ENCODE peak calls at places on chromosomes 3 and 15, in ten cellular contexts. One of them, this sample, is unnamed.
A peak's percentile ranks its signal among the peaks of the same experiment; 100 is the strongest.

GRCh38 chr15:80595391-80595790 is 99.7 kb upstream of the ABHD17C start:
- DNase-seq in WTC11: no peak
- DNase-seq in psoas muscle: no peak
- DNase-seq in colonic mucosa: no peak
- DNase-seq in ovary: no peak
- DNase-seq in suprapubic skin: no peak
- DNase-seq in fibroblast of the aortic adventitia: peak; percentile 44
- DNase-seq in PC-3: peak; percentile 39
- DNase-seq in Peyer's patch: no peak
- DNase-seq in GM10248: no peak
- DNase-seq in this sample: no peak

GRCh38 chr15:48406911-48407310 is 75.7 kb downstream of the DUT start:
- DNase-seq in ovary: no peak
- DNase-seq in fibroblast of the aortic adventitia: no peak
- DNase-seq in WTC11: peak; percentile 28
- DNase-seq in suprapubic skin: no peak
- DNase-seq in colonic mucosa: no peak
- DNase-seq in PC-3: no peak
- DNase-seq in Peyer's patch: no peak
- DNase-seq in psoas muscle: no peak
- DNase-seq in GM10248: no peak
- DNase-seq in this sample: no peak

GRCh38 chr15:29134641-29135071 is 135.0 kb downstream of the NSMCE3 start:
- DNase-seq in psoas muscle: no peak
- DNase-seq in fibroblast of the aortic adventitia: no peak
- DNase-seq in suprapubic skin: no peak
- DNase-seq in WTC11: no peak
- DNase-seq in ovary: no peak
- DNase-seq in Peyer's patch: no peak
- DNase-seq in PC-3: no peak
- DNase-seq in colonic mucosa: no peak
- DNase-seq in GM10248: no peak
- DNase-seq in this sample: no peak

GRCh38 chr3:127077068-127077467 is 94.2 kb downstream of the PLXNA1 start:
- DNase-seq in PC-3: no peak
- DNase-seq in ovary: no peak
- DNase-seq in GM10248: no peak
- DNase-seq in fibroblast of the aortic adventitia: no peak
- DNase-seq in colonic mucosa: no peak
- DNase-seq in psoas muscle: no peak
- DNase-seq in suprapubic skin: peak; percentile 52
- DNase-seq in WTC11: no peak
- DNase-seq in Peyer's patch: no peak
- DNase-seq in this sample: no peak

GRCh38 chr15:35168464-35168863 is 83.4 kb upstream of the NANOGP8 start:
- DNase-seq in colonic mucosa: no peak
- DNase-seq in PC-3: peak; percentile 83
- DNase-seq in WTC11: no peak
- DNase-seq in Peyer's patch: no peak
- DNase-seq in GM10248: no peak
- DNase-seq in psoas muscle: no peak
- DNase-seq in ovary: no peak
- DNase-seq in fibroblast of the aortic adventitia: peak; percentile 28
- DNase-seq in suprapubic skin: no peak
- DNase-seq in this sample: no peak

GRCh38 chr3:24493951-24494615 is 567 bp downstream of the THRB start:
- DNase-seq in PC-3: peak; percentile 60
- DNase-seq in GM10248: no peak
- DNase-seq in suprapubic skin: peak; percentile 92
- DNase-seq in psoas muscle: peak; percentile 86
- DNase-seq in colonic mucosa: peak; percentile 73
- DNase-seq in fibroblast of the aortic adventitia: peak; percentile 4
- DNase-seq in WTC11: peak; percentile 52
- DNase-seq in Peyer's patch: peak; percentile 70
- DNase-seq in ovary: peak; percentile 46
- DNase-seq in this sample: no peak

GRCh38 chr15:39852237-39852636 is 67.8 kb downstream of the GPR176 start:
- DNase-seq in colonic mucosa: no peak
- DNase-seq in PC-3: no peak
- DNase-seq in ovary: no peak
- DNase-seq in GM10248: no peak
- DNase-seq in suprapubic skin: no peak
- DNase-seq in fibroblast of the aortic adventitia: peak; percentile 96
- DNase-seq in Peyer's patch: no peak
- DNase-seq in psoas muscle: no peak
- DNase-seq in WTC11: no peak
- DNase-seq in this sample: peak; percentile 81

GRCh38 chr3:57279685-57280084 is 12.8 kb downstream of the ASB14 start:
- DNase-seq in Peyer's patch: no peak
- DNase-seq in WTC11: no peak
- DNase-seq in PC-3: no peak
- DNase-seq in fibroblast of the aortic adventitia: no peak
- DNase-seq in GM10248: no peak
- DNase-seq in suprapubic skin: no peak
- DNase-seq in psoas muscle: no peak
- DNase-seq in ovary: no peak
- DNase-seq in colonic mucosa: no peak
- DNase-seq in this sample: no peak

GRCh38 chr15:93270937-93271472 is 182.0 kb upstream of the RGMA start:
- DNase-seq in ovary: no peak
- DNase-seq in colonic mucosa: no peak
- DNase-seq in WTC11: no peak
- DNase-seq in Peyer's patch: no peak
- DNase-seq in fibroblast of the aortic adventitia: no peak
- DNase-seq in GM10248: no peak
- DNase-seq in PC-3: no peak
- DNase-seq in psoas muscle: no peak
- DNase-seq in suprapubic skin: no peak
- DNase-seq in this sample: no peak

GRCh38 chr3:4656059-4656458 is 162.9 kb downstream of the ITPR1 start:
- DNase-seq in fibroblast of the aortic adventitia: peak; percentile 75
- DNase-seq in PC-3: peak; percentile 83
- DNase-seq in psoas muscle: peak; percentile 43
- DNase-seq in colonic mucosa: peak; percentile 43
- DNase-seq in suprapubic skin: no peak
- DNase-seq in ovary: peak; percentile 51
- DNase-seq in GM10248: no peak
- DNase-seq in Peyer's patch: peak; percentile 59
- DNase-seq in WTC11: peak; percentile 76
- DNase-seq in this sample: peak; percentile 40

GRCh38 chr3:37221407-37221806 is 47.0 kb upstream of the LRRFIP2 start:
- DNase-seq in WTC11: no peak
- DNase-seq in colonic mucosa: no peak
- DNase-seq in PC-3: peak; percentile 98
- DNase-seq in GM10248: no peak
- DNase-seq in fibroblast of the aortic adventitia: peak; percentile 73
- DNase-seq in psoas muscle: no peak
- DNase-seq in ovary: no peak
- DNase-seq in Peyer's patch: no peak
- DNase-seq in suprapubic skin: no peak
- DNase-seq in this sample: no peak

GRCh38 chr15:33153548-33153947 is 41.0 kb downstream of the FMN1 start:
- DNase-seq in PC-3: no peak
- DNase-seq in fibroblast of the aortic adventitia: no peak
- DNase-seq in suprapubic skin: no peak
- DNase-seq in GM10248: no peak
- DNase-seq in colonic mucosa: no peak
- DNase-seq in Peyer's patch: no peak
- DNase-seq in psoas muscle: no peak
- DNase-seq in ovary: no peak
- DNase-seq in WTC11: no peak
- DNase-seq in this sample: no peak
- TF ChIP-seq CTCF in PC-3: no peak
- TF ChIP-seq CTCF in fibroblast of the aortic adventitia: no peak
- TF ChIP-seq CTCF in suprapubic skin: no peak
- TF ChIP-seq CTCF in GM10248: no peak
- TF ChIP-seq CTCF in colonic mucosa: no peak
- TF ChIP-seq CTCF in Peyer's patch: no peak
- TF ChIP-seq CTCF in psoas muscle: no peak
- TF ChIP-seq CTCF in ovary: no peak
- TF ChIP-seq CTCF in WTC11: no peak
- TF ChIP-seq CTCF in this sample: no peak

GRCh38 chr15:57792729-57793449 is 86.4 kb downstream of the POLR2M start:
- DNase-seq in ovary: no peak
- DNase-seq in WTC11: no peak
- DNase-seq in suprapubic skin: no peak
- DNase-seq in PC-3: peak; percentile 61
- DNase-seq in fibroblast of the aortic adventitia: no peak
- DNase-seq in psoas muscle: no peak
- DNase-seq in GM10248: no peak
- DNase-seq in colonic mucosa: peak; percentile 61
- DNase-seq in Peyer's patch: peak; percentile 73
- DNase-seq in this sample: no peak

GRCh38 chr15:57784081-57784488 is 77.6 kb downstream of the POLR2M start:
- DNase-seq in suprapubic skin: no peak
- DNase-seq in Peyer's patch: no peak
- DNase-seq in fibroblast of the aortic adventitia: peak; percentile 56
- DNase-seq in GM10248: no peak
- DNase-seq in psoas muscle: peak; percentile 21
- DNase-seq in colonic mucosa: no peak
- DNase-seq in WTC11: no peak
- DNase-seq in ovary: no peak
- DNase-seq in PC-3: no peak
- DNase-seq in this sample: peak; percentile 31

GRCh38 chr15:57785039-57785438 is 78.5 kb downstream of the POLR2M start:
- DNase-seq in suprapubic skin: no peak
- DNase-seq in PC-3: no peak
- DNase-seq in GM10248: no peak
- DNase-seq in ovary: no peak
- DNase-seq in colonic mucosa: no peak
- DNase-seq in fibroblast of the aortic adventitia: no peak
- DNase-seq in WTC11: no peak
- DNase-seq in Peyer's patch: no peak
- DNase-seq in psoas muscle: no peak
- DNase-seq in this sample: no peak

GRCh38 chr15:57785959-57786358 is 79.4 kb downstream of the POLR2M start:
- DNase-seq in psoas muscle: no peak
- DNase-seq in GM10248: no peak
- DNase-seq in suprapubic skin: no peak
- DNase-seq in Peyer's patch: no peak
- DNase-seq in fibroblast of the aortic adventitia: no peak
- DNase-seq in PC-3: no peak
- DNase-seq in ovary: no peak
- DNase-seq in colonic mucosa: no peak
- DNase-seq in WTC11: no peak
- DNase-seq in this sample: no peak

GRCh38 chr15:57789225-57789624 is 82.7 kb downstream of the POLR2M start:
- DNase-seq in WTC11: no peak
- DNase-seq in ovary: no peak
- DNase-seq in colonic mucosa: no peak
- DNase-seq in PC-3: no peak
- DNase-seq in psoas muscle: no peak
- DNase-seq in fibroblast of the aortic adventitia: peak; percentile 40
- DNase-seq in suprapubic skin: no peak
- DNase-seq in GM10248: no peak
- DNase-seq in Peyer's patch: no peak
- DNase-seq in this sample: no peak
- TF ChIP-seq CTCF in WTC11: no peak
- TF ChIP-seq CTCF in ovary: no peak
- TF ChIP-seq CTCF in colonic mucosa: no peak
- TF ChIP-seq CTCF in PC-3: no peak
- TF ChIP-seq CTCF in psoas muscle: no peak
- TF ChIP-seq CTCF in fibroblast of the aortic adventitia: no peak
- TF ChIP-seq CTCF in suprapubic skin: no peak
- TF ChIP-seq CTCF in GM10248: no peak
- TF ChIP-seq CTCF in Peyer's patch: no peak
- TF ChIP-seq CTCF in this sample: no peak

DNA sequence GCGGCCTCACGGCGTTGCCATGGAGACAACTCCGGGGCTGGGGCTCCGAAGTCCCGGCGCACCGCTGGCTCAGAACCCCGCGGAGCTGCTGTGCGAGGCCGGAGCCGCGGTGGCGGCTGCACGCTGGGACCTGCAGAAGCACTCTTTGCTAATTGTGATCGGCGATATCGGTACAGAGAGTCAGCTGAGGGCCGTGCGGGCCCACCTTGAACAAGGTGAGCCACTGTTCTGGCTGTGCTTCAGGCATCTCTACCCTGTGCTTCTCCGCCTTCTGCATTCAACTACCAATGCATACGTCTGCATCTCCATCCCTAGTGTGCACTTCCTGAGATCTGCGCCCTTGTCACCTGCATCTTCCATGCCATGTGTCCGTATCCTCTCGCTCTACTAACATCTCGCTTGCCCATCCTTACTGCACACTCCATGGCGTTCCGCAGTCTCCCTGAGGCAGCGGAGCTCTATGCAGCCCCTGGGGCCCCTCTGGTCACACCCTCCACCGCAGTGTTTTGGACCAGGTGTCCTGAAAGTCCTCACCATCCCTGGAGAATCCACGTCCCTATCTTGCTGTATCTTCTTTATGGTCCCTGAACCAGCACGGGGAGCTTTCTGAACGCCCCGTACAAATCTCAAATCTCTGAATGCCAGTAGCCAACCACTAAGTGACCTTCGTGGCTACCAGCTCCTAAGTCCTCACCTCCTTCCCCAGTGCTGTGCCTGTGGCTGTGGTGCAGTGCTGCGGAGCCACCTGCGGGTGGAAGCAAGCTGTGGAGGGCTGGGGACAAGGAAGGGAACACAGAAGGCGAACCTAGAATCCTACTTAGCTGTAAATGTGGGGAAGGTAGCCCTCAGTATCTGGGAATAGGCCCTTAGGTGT is 6.2 kb upstream of the MAP1A start:
- DNase-seq in PC-3: peak; percentile 46
- DNase-seq in ovary: no peak
- DNase-seq in WTC11: peak; percentile 43
- DNase-seq in Peyer's patch: no peak
- DNase-seq in fibroblast of the aortic adventitia: peak; percentile 21
- DNase-seq in suprapubic skin: no peak
- DNase-seq in psoas muscle: no peak
- DNase-seq in colonic mucosa: peak; percentile 39
- DNase-seq in GM10248: no peak
- DNase-seq in this sample: no peak
- TF ChIP-seq CTCF in PC-3: peak; percentile 50
- TF ChIP-seq CTCF in ovary: no peak
- TF ChIP-seq CTCF in WTC11: no peak
- TF ChIP-seq CTCF in Peyer's patch: no peak
- TF ChIP-seq CTCF in fibroblast of the aortic adventitia: peak; percentile 44
- TF ChIP-seq CTCF in suprapubic skin: no peak
- TF ChIP-seq CTCF in psoas muscle: no peak
- TF ChIP-seq CTCF in colonic mucosa: no peak
- TF ChIP-seq CTCF in GM10248: peak; percentile 22
- TF ChIP-seq CTCF in this sample: peak; percentile 24

GRCh38 chr3:104206925-104207324 is 1159.8 kb upstream of the ALCAM start:
- DNase-seq in fibroblast of the aortic adventitia: no peak
- DNase-seq in ovary: no peak
- DNase-seq in WTC11: no peak
- DNase-seq in colonic mucosa: no peak
- DNase-seq in GM10248: no peak
- DNase-seq in Peyer's patch: no peak
- DNase-seq in psoas muscle: no peak
- DNase-seq in suprapubic skin: no peak
- DNase-seq in PC-3: peak; percentile 90
- DNase-seq in this sample: no peak
- TF ChIP-seq CTCF in fibroblast of the aortic adventitia: no peak
- TF ChIP-seq CTCF in ovary: no peak
- TF ChIP-seq CTCF in WTC11: no peak
- TF ChIP-seq CTCF in colonic mucosa: no peak
- TF ChIP-seq CTCF in GM10248: no peak
- TF ChIP-seq CTCF in Peyer's patch: no peak
- TF ChIP-seq CTCF in psoas muscle: no peak
- TF ChIP-seq CTCF in suprapubic skin: no peak
- TF ChIP-seq CTCF in PC-3: no peak
- TF ChIP-seq CTCF in this sample: no peak

GRCh38 chr15:52336530-52336929 is 40.9 kb upstream of the MYO5C start:
- DNase-seq in fibroblast of the aortic adventitia: no peak
- DNase-seq in Peyer's patch: no peak
- DNase-seq in ovary: no peak
- DNase-seq in GM10248: no peak
- DNase-seq in WTC11: no peak
- DNase-seq in colonic mucosa: peak; percentile 42
- DNase-seq in psoas muscle: no peak
- DNase-seq in suprapubic skin: no peak
- DNase-seq in PC-3: peak; percentile 6
- DNase-seq in this sample: no peak
- TF ChIP-seq CTCF in fibroblast of the aortic adventitia: no peak
- TF ChIP-seq CTCF in Peyer's patch: no peak
- TF ChIP-seq CTCF in ovary: no peak
- TF ChIP-seq CTCF in GM10248: no peak
- TF ChIP-seq CTCF in WTC11: no peak
- TF ChIP-seq CTCF in colonic mucosa: no peak
- TF ChIP-seq CTCF in psoas muscle: no peak
- TF ChIP-seq CTCF in suprapubic skin: no peak
- TF ChIP-seq CTCF in PC-3: peak; percentile 28
- TF ChIP-seq CTCF in this sample: no peak